ENCODE peak calls at places on chromosomes 7 and 10, in nine cellular contexts. C, K, V, Q, O, W, A, E and S are unnamed samples.

GRCh38 chr10:94361161-94361794 is 1.5 kb downstream of the NOC3L start:
- DNase-seq in C (no peak), K (peak), V (peak), Q (no peak), O (no peak), W (no peak), A (no peak), E (no peak), S (no peak)

GRCh38 chr7:96114190-96114589 is 207.7 kb downstream of the SLC25A13 start:
- DNase-seq in C (no peak), K (no peak), V (no peak), Q (no peak), O (no peak), W (no peak), A (no peak), E (no peak), S (no peak)

GRCh38 chr10:107686095-107686494 is 521.6 kb upstream of the SORCS1 start:
- DNase-seq in C (no peak), K (no peak), V (no peak), Q (no peak), O (peak), W (no peak), A (no peak), E (no peak), S (no peak)

GRCh38 chr10:123836418-123837145 is 55.0 kb downstream of the CPXM2 start:
- DNase-seq in C (no peak), K (no peak), V (no peak), Q (no peak), O (no peak), W (no peak), A (no peak), E (no peak), S (no peak)

GRCh38 chr10:7605565-7606295 is 61.0 kb downstream of the ITIH5 start:
- DNase-seq in C (no peak), K (peak), V (no peak), Q (no peak), O (no peak), W (no peak), A (no peak), E (no peak), S (no peak)

GRCh38 chr10:61068471-61068870 is 124.5 kb upstream of the RHOBTB1 start:
- DNase-seq in C (no peak), K (peak), V (no peak), Q (no peak), O (no peak), W (no peak), A (no peak), E (no peak), S (no peak)

GRCh38 chr10:132990684-132991545 is 48.5 kb upstream of the CFAP46 start:
- DNase-seq in C (no peak), K (no peak), V (no peak), Q (no peak), O (no peak), W (no peak), A (no peak), E (no peak), S (no peak)

GRCh38 chr10:57962839-57963238 is 304.9 kb downstream of the IPMK start:
- DNase-seq in C (no peak), K (no peak), V (peak), Q (no peak), O (no peak), W (no peak), A (no peak), E (no peak), S (no peak)

GRCh38 chr7:55191926-55192692 is 173.0 kb upstream of the LANCL2 start:
- DNase-seq in C (no peak), K (no peak), V (no peak), Q (no peak), O (no peak), W (no peak), A (no peak), E (no peak), S (no peak)

GRCh38 chr7:148330124-148330818 is 260.3 kb upstream of the C7orf33 start:
- DNase-seq in C (no peak), K (no peak), V (no peak), Q (no peak), O (no peak), W (no peak), A (no peak), E (no peak), S (no peak)

GRCh38 chr7:127347567-127348246 is 44.8 kb downstream of the ZNF800 start:
- DNase-seq in C (peak), K (peak), V (peak), Q (peak), O (peak), W (peak), A (no peak), E (no peak), S (no peak)

GRCh38 chr7:108135446-108136190 is 5.5 kb upstream of the LAMB4 start:
- DNase-seq in C (no peak), K (no peak), V (no peak), Q (no peak), O (peak), W (peak), A (no peak), E (no peak), S (no peak)

GRCh38 chr10:95467162-95467599 is 94.0 kb downstream of the SORBS1 start:
- DNase-seq in C (no peak), K (peak), V (peak), Q (peak), O (no peak), W (no peak), A (no peak), E (no peak), S (peak)

GRCh38 chr7:42691030-42691639 is 220.7 kb downstream of the C7orf25 start:
- DNase-seq in C (no peak), K (peak), V (no peak), Q (peak), O (no peak), W (no peak), A (peak), E (no peak), S (no peak)

GRCh38 chr10:52933748-52934147 is 161.2 kb upstream of the MBL2 start:
- DNase-seq in C (no peak), K (no peak), V (no peak), Q (no peak), O (no peak), W (no peak), A (no peak), E (no peak), S (no peak)

GRCh38 chr7:32164341-32164996 is 94.3 kb upstream of the PDE1C start:
- DNase-seq in C (no peak), K (peak), V (no peak), Q (no peak), O (no peak), W (no peak), A (no peak), E (peak), S (no peak)

GRCh38 chr10:95741807-95742528 is 14.0 kb upstream of the ENTPD1 start:
- DNase-seq in C (no peak), K (peak), V (peak), Q (no peak), O (peak), W (no peak), A (no peak), E (no peak), S (peak)

GRCh38 chr10:70458329-70459060 is 17.0 kb upstream of the NODAL start:
- DNase-seq in C (peak), K (peak), V (no peak), Q (peak), O (no peak), W (peak), A (no peak), E (no peak), S (no peak)

GRCh38 chr10:52198540-52198939 is 115.5 kb upstream of the DKK1 start:
- DNase-seq in C (no peak), K (peak), V (no peak), Q (no peak), O (no peak), W (no peak), A (no peak), E (no peak), S (no peak)

GRCh38 chr10:128043259-128044045 is 82.8 kb downstream of the MKI67 start:
- DNase-seq in C (no peak), K (peak), V (no peak), Q (no peak), O (no peak), W (no peak), A (no peak), E (no peak), S (no peak)

GRCh38 chr7:79291498-79291865 is 162.0 kb downstream of the MAGI2 start:
- DNase-seq in C (no peak), K (no peak), V (no peak), Q (no peak), O (no peak), W (no peak), A (no peak), E (no peak), S (no peak)

GRCh38 chr10:26486985-26487850 is 49.1 kb downstream of the APBB1IP start:
- DNase-seq in C (peak), K (peak), V (peak), Q (no peak), O (peak), W (peak), A (peak), E (peak), S (no peak)

GRCh38 chr7:22420008-22420407 is 63.1 kb upstream of the RAPGEF5 start:
- DNase-seq in C (no peak), K (no peak), V (no peak), Q (no peak), O (no peak), W (no peak), A (no peak), E (no peak), S (no peak)

GRCh38 chr10:126500185-126500584 is 111.9 kb upstream of the ADAM12 start:
- DNase-seq in C (no peak), K (no peak), V (no peak), Q (no peak), O (no peak), W (no peak), A (no peak), E (no peak), S (no peak)

GRCh38 chr7:155979566-155979965 is 167.3 kb upstream of the SHH start:
- DNase-seq in C (no peak), K (no peak), V (no peak), Q (no peak), O (no peak), W (no peak), A (no peak), E (no peak), S (no peak)

GRCh38 chr10:69413221-69413865 is 3.4 kb downstream of the TACR2 start:
- DNase-seq in C (no peak), K (peak), V (peak), Q (peak), O (peak), W (no peak), A (peak), E (no peak), S (no peak)